ENCODE peak calls at places on chromosomes 11 and 22, in six cellular contexts. One of them, this sample, is unnamed.

GRCh38 chr22:17267661-17268330 is 48.6 kb upstream of the ADA2 start:
- DNase-seq in transverse colon: no peak
- DNase-seq in HepG2: no peak
- DNase-seq in esophagus muscularis mucosa: no peak
- DNase-seq in GM23338: peak
- DNase-seq in H1: no peak
- DNase-seq in this sample: no peak

GRCh38 chr22:47665151-47665550 is 902.7 kb downstream of the TBC1D22A start:
- DNase-seq in H1: no peak
- DNase-seq in GM23338: no peak
- DNase-seq in HepG2: no peak
- DNase-seq in esophagus muscularis mucosa: no peak
- DNase-seq in transverse colon: no peak
- DNase-seq in this sample: no peak

GRCh38 chr11:73379189-73379880 is 3.1 kb downstream of the RELT start:
- DNase-seq in transverse colon: peak
- DNase-seq in H1: no peak
- DNase-seq in esophagus muscularis mucosa: no peak
- DNase-seq in HepG2: no peak
- DNase-seq in GM23338: no peak
- DNase-seq in this sample: no peak

GRCh38 chr11:64752106-64752970 is 7.4 kb downstream of the PYGM start:
- DNase-seq in transverse colon: no peak
- DNase-seq in H1: no peak
- DNase-seq in GM23338: no peak
- DNase-seq in HepG2: no peak
- DNase-seq in esophagus muscularis mucosa: no peak
- DNase-seq in this sample: no peak

GRCh38 chr22:46262449-46263207 is 515 bp downstream of the PKDREJ start:
- DNase-seq in GM23338: peak
- DNase-seq in transverse colon: peak
- DNase-seq in esophagus muscularis mucosa: no peak
- DNase-seq in HepG2: no peak
- DNase-seq in H1: peak
- DNase-seq in this sample: no peak

GRCh38 chr11:68997124-68997994 is 15.7 kb downstream of the MRGPRF start:
- DNase-seq in HepG2: no peak
- DNase-seq in esophagus muscularis mucosa: no peak
- DNase-seq in GM23338: no peak
- DNase-seq in H1: no peak
- DNase-seq in transverse colon: peak
- DNase-seq in this sample: no peak

GRCh38 chr22:49156662-49157285 is 670.9 kb downstream of the BRD1 start:
- DNase-seq in transverse colon: peak
- DNase-seq in GM23338: no peak
- DNase-seq in H1: no peak
- DNase-seq in esophagus muscularis mucosa: no peak
- DNase-seq in HepG2: no peak
- DNase-seq in this sample: no peak

GRCh38 chr11:24155792-24156191 is 341.1 kb upstream of the LUZP2 start:
- DNase-seq in HepG2: peak
- DNase-seq in transverse colon: no peak
- DNase-seq in GM23338: peak
- DNase-seq in esophagus muscularis mucosa: no peak
- DNase-seq in H1: peak
- DNase-seq in this sample: no peak

GRCh38 chr11:82859746-82860145 is 40.5 kb downstream of the PRCP start:
- DNase-seq in H1: no peak
- DNase-seq in esophagus muscularis mucosa: no peak
- DNase-seq in GM23338: no peak
- DNase-seq in transverse colon: no peak
- DNase-seq in HepG2: no peak
- DNase-seq in this sample: no peak

GRCh38 chr11:10935015-10935564 is 77.2 kb upstream of the ZBED5 start:
- DNase-seq in H1: no peak
- DNase-seq in HepG2: no peak
- DNase-seq in esophagus muscularis mucosa: peak
- DNase-seq in GM23338: no peak
- DNase-seq in transverse colon: peak
- DNase-seq in this sample: no peak

GRCh38 chr11:48006301-48006992 is 26.1 kb downstream of the PTPRJ start:
- DNase-seq in H1: no peak
- DNase-seq in GM23338: no peak
- DNase-seq in esophagus muscularis mucosa: no peak
- DNase-seq in HepG2: no peak
- DNase-seq in transverse colon: no peak
- DNase-seq in this sample: no peak

GRCh38 chr11:109048098-109048497 is 373.9 kb upstream of the C11orf87 start:
- DNase-seq in HepG2: no peak
- DNase-seq in esophagus muscularis mucosa: no peak
- DNase-seq in transverse colon: no peak
- DNase-seq in H1: no peak
- DNase-seq in GM23338: no peak
- DNase-seq in this sample: no peak

GRCh38 chr22:36430863-36431262 is 43.1 kb upstream of the MYH9 start:
- DNase-seq in transverse colon: no peak
- DNase-seq in esophagus muscularis mucosa: no peak
- DNase-seq in H1: no peak
- DNase-seq in HepG2: peak
- DNase-seq in GM23338: no peak
- DNase-seq in this sample: no peak

GRCh38 chr11:65504671-65505433 is 6.0 kb downstream of the MALAT1 start:
- DNase-seq in GM23338: no peak
- DNase-seq in transverse colon: no peak
- DNase-seq in esophagus muscularis mucosa: no peak
- DNase-seq in H1: no peak
- DNase-seq in HepG2: no peak
- DNase-seq in this sample: no peak

GRCh38 chr11:10600570-10601248 is 32.2 kb upstream of the LYVE1 start:
- DNase-seq in HepG2: no peak
- DNase-seq in esophagus muscularis mucosa: peak
- DNase-seq in transverse colon: no peak
- DNase-seq in GM23338: no peak
- DNase-seq in H1: no peak
- DNase-seq in this sample: no peak

GRCh38 chr11:92495107-92495793 is 270.6 kb downstream of the FAT3 start:
- DNase-seq in transverse colon: no peak
- DNase-seq in HepG2: peak
- DNase-seq in H1: no peak
- DNase-seq in GM23338: no peak
- DNase-seq in esophagus muscularis mucosa: no peak
- DNase-seq in this sample: no peak

GRCh38 chr11:69108559-69108958 is 47.2 kb upstream of the SMIM38 start:
- DNase-seq in esophagus muscularis mucosa: no peak
- DNase-seq in H1: no peak
- DNase-seq in HepG2: no peak
- DNase-seq in transverse colon: no peak
- DNase-seq in GM23338: no peak
- DNase-seq in this sample: no peak

GRCh38 chr11:68505596-68505995 is 45.0 kb downstream of the PPP6R3 start:
- DNase-seq in GM23338: no peak
- DNase-seq in H1: no peak
- DNase-seq in esophagus muscularis mucosa: no peak
- DNase-seq in transverse colon: no peak
- DNase-seq in HepG2: no peak
- DNase-seq in this sample: no peak

GRCh38 chr22:32331236-32331917 is 26.3 kb upstream of the RFPL3 start:
- DNase-seq in transverse colon: no peak
- DNase-seq in esophagus muscularis mucosa: no peak
- DNase-seq in GM23338: no peak
- DNase-seq in HepG2: no peak
- DNase-seq in H1: no peak
- DNase-seq in this sample: no peak

GRCh38 chr11:113488931-113489351 is 13.7 kb upstream of the DRD2 start:
- DNase-seq in HepG2: no peak
- DNase-seq in H1: no peak
- DNase-seq in GM23338: no peak
- DNase-seq in esophagus muscularis mucosa: no peak
- DNase-seq in transverse colon: no peak
- DNase-seq in this sample: no peak

GRCh38 chr22:38236786-38237185 is 35.0 kb downstream of the MAFF start:
- DNase-seq in GM23338: no peak
- DNase-seq in transverse colon: no peak
- DNase-seq in H1: no peak
- DNase-seq in esophagus muscularis mucosa: no peak
- DNase-seq in HepG2: no peak
- DNase-seq in this sample: no peak

GRCh38 chr11:17803751-17804334 is 69.3 kb downstream of the KCNC1 start:
- DNase-seq in H1: no peak
- DNase-seq in HepG2: no peak
- DNase-seq in esophagus muscularis mucosa: no peak
- DNase-seq in transverse colon: no peak
- DNase-seq in GM23338: no peak
- DNase-seq in this sample: no peak

GRCh38 chr11:59791639-59792038 is 18.9 kb downstream of the MRPL16 start:
- DNase-seq in transverse colon: no peak
- DNase-seq in HepG2: no peak
- DNase-seq in H1: no peak
- DNase-seq in GM23338: no peak
- DNase-seq in esophagus muscularis mucosa: no peak
- DNase-seq in this sample: no peak

GRCh38 chr22:38336699-38337098 is 19.5 kb upstream of the CSNK1E start:
- DNase-seq in transverse colon: no peak
- DNase-seq in H1: no peak
- DNase-seq in esophagus muscularis mucosa: no peak
- DNase-seq in GM23338: no peak
- DNase-seq in HepG2: no peak
- DNase-seq in this sample: no peak

GRCh38 chr11:77140231-77140959 is 12.3 kb downstream of the MYO7A start:
- DNase-seq in esophagus muscularis mucosa: no peak
- DNase-seq in H1: peak
- DNase-seq in GM23338: peak
- DNase-seq in HepG2: no peak
- DNase-seq in transverse colon: no peak
- DNase-seq in this sample: no peak
- H3K27ac ChIP-seq in esophagus muscularis mucosa: no peak
- H3K27ac ChIP-seq in H1: no peak
- H3K27ac ChIP-seq in GM23338: no peak
- H3K27ac ChIP-seq in HepG2: no peak
- H3K27ac ChIP-seq in transverse colon: peak
- H3K27ac ChIP-seq in this sample: no peak

GRCh38 chr11:126604461-126604860 is 249.0 kb downstream of the ST3GAL4 start:
- DNase-seq in H1: no peak
- DNase-seq in GM23338: no peak
- DNase-seq in transverse colon: no peak
- DNase-seq in esophagus muscularis mucosa: no peak
- DNase-seq in HepG2: no peak
- DNase-seq in this sample: no peak

GRCh38 chr11:126606484-126606883 is 251.0 kb downstream of the ST3GAL4 start:
- DNase-seq in GM23338: no peak
- DNase-seq in HepG2: no peak
- DNase-seq in transverse colon: no peak
- DNase-seq in esophagus muscularis mucosa: no peak
- DNase-seq in H1: no peak
- DNase-seq in this sample: no peak

GRCh38 chr11:126608626-126609010 is 253.1 kb downstream of the ST3GAL4 start:
- DNase-seq in esophagus muscularis mucosa: no peak
- DNase-seq in HepG2: no peak
- DNase-seq in transverse colon: no peak
- DNase-seq in H1: no peak
- DNase-seq in GM23338: no peak
- DNase-seq in this sample: no peak

GRCh38 chr11:126607776-126608625 is 252.5 kb downstream of the ST3GAL4 start:
- DNase-seq in HepG2: no peak
- DNase-seq in esophagus muscularis mucosa: no peak
- DNase-seq in transverse colon: no peak
- DNase-seq in GM23338: peak
- DNase-seq in H1: no peak
- DNase-seq in this sample: no peak

GRCh38 chr11:126607374-126607773 is 251.9 kb downstream of the ST3GAL4 start:
- DNase-seq in H1: peak
- DNase-seq in esophagus muscularis mucosa: no peak
- DNase-seq in transverse colon: peak
- DNase-seq in GM23338: peak
- DNase-seq in HepG2: peak
- DNase-seq in this sample: peak
- TF ChIP-seq CTCF in H1: peak
- TF ChIP-seq CTCF in esophagus muscularis mucosa: peak
- TF ChIP-seq CTCF in transverse colon: peak
- TF ChIP-seq CTCF in GM23338: peak
- TF ChIP-seq CTCF in HepG2: peak
- TF ChIP-seq CTCF in this sample: peak

GRCh38 chr11:121451178-121451981 is 734 bp upstream of the SORL1 start:
- DNase-seq in GM23338: no peak
- DNase-seq in transverse colon: peak
- DNase-seq in HepG2: peak
- DNase-seq in esophagus muscularis mucosa: no peak
- DNase-seq in H1: no peak
- DNase-seq in this sample: no peak
- TF ChIP-seq POLR2AphosphoS5 in GM23338: no peak
- TF ChIP-seq POLR2AphosphoS5 in transverse colon: peak
- TF ChIP-seq POLR2AphosphoS5 in HepG2: peak
- TF ChIP-seq POLR2AphosphoS5 in esophagus muscularis mucosa: no peak
- TF ChIP-seq POLR2AphosphoS5 in H1: no peak
- TF ChIP-seq POLR2AphosphoS5 in this sample: no peak

DNA sequence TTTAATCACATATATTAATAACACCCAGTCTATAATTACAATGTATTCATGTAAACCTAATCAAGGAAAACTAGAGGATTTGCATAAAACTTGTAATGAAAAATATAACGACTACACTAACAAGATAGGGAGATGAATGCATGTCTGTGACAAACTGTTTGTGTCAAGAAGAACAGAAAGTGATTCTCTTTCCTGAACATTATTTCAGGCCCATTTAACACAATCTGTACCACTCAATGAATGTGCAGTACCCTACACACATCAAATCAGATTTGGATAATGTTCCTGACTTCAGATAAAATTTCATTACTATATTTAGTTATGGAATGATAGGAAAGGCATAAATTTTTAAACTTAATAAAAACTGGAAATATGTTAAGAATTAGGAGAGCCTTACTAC is 93.1 kb downstream of the CADM1 start:
- DNase-seq in GM23338: no peak
- DNase-seq in transverse colon: no peak
- DNase-seq in esophagus muscularis mucosa: no peak
- DNase-seq in HepG2: no peak
- DNase-seq in H1: no peak
- DNase-seq in this sample: no peak
- H3K27ac ChIP-seq in GM23338: no peak
- H3K27ac ChIP-seq in transverse colon: no peak
- H3K27ac ChIP-seq in esophagus muscularis mucosa: no peak
- H3K27ac ChIP-seq in HepG2: no peak
- H3K27ac ChIP-seq in H1: no peak
- H3K27ac ChIP-seq in this sample: no peak

This sample was measured in Panc1.